ENCODE peak calls at places on chromosomes 5 and 9, in six cellular contexts. Q is ELR; R is NCI-H1930; G is stomach; D is midbrain; B is activated naive CD4-positive, alpha-beta T cell. Y is an unnamed sample.

GRCh38 chr9:130535818-130536521 is 43.4 kb upstream of the FUBP3 start:
- DNase-seq in B (no peak), D (no peak), G (no peak), R (no peak), Q (peak), Y (no peak)

GRCh38 chr5:103224118-103224893 is 34.3 kb upstream of the MACIR start:
- DNase-seq in G (no peak), Q (peak), R (peak), B (no peak), D (peak), Y (peak)

GRCh38 chr9:137236936-137237421 is 4.1 kb upstream of the TUBB4B start:
- DNase-seq in Q (no peak), D (no peak), B (no peak), G (no peak), R (no peak), Y (no peak)

GRCh38 chr5:1818784-1819183 is 17.6 kb downstream of the NDUFS6 start:
- DNase-seq in R (no peak), D (no peak), B (no peak), Q (no peak), G (no peak), Y (no peak)

GRCh38 chr5:146051678-146052077 is 53.7 kb downstream of the PLAC8L1 start:
- DNase-seq in B (no peak), G (no peak), D (no peak), Q (peak), R (no peak), Y (no peak)

GRCh38 chr5:126263567-126264173 is 159.5 kb upstream of the GRAMD2B start:
- DNase-seq in R (no peak), B (no peak), G (no peak), D (no peak), Q (no peak), Y (no peak)

GRCh38 chr9:13971910-13972655 is 341.9 kb downstream of the NFIB start:
- DNase-seq in B (no peak), G (no peak), Q (no peak), D (peak), R (no peak), Y (no peak)

GRCh38 chr5:119860463-119860862 is 231.1 kb downstream of the FAM170A start:
- DNase-seq in D (no peak), Q (no peak), R (no peak), G (no peak), B (no peak), Y (no peak)

GRCh38 chr5:5398046-5398445 is 24.4 kb upstream of the ICE1 start:
- DNase-seq in B (no peak), R (no peak), D (no peak), G (no peak), Q (no peak), Y (no peak)

GRCh38 chr5:1171340-1171941 is 30.0 kb upstream of the SLC6A19 start:
- DNase-seq in G (no peak), Q (peak), D (no peak), B (no peak), R (no peak), Y (no peak)

GRCh38 chr5:9343146-9343850 is 202.6 kb downstream of the SEMA5A start:
- DNase-seq in R (no peak), G (no peak), D (no peak), B (no peak), Q (peak), Y (no peak)

GRCh38 chr9:129387822-129388221 is 209.8 kb upstream of the IER5L start:
- DNase-seq in B (no peak), G (no peak), R (no peak), Q (no peak), D (no peak), Y (no peak)

GRCh38 chr9:19114680-19115270 is 12.1 kb upstream of the HAUS6 start:
- DNase-seq in G (no peak), B (no peak), Q (peak), D (no peak), R (no peak), Y (no peak)

GRCh38 chr9:97978706-97979105 is 4.4 kb upstream of the ANP32B start:
- DNase-seq in B (no peak), R (no peak), Q (no peak), D (peak), G (no peak), Y (no peak)

GRCh38 chr5:10364186-10364689 is 10.7 kb downstream of the MARCHF6 start:
- DNase-seq in D (no peak), G (no peak), B (no peak), R (no peak), Q (peak), Y (no peak)

GRCh38 chr9:81686614-81687520 is 2.5 kb downstream of the TLE1 start:
- DNase-seq in G (peak), B (peak), R (peak), Q (peak), D (peak), Y (peak)

GRCh38 chr9:134375430-134376385 is 49.5 kb downstream of the RXRA start:
- DNase-seq in Q (no peak), G (no peak), B (no peak), R (no peak), D (peak), Y (no peak)

GRCh38 chr9:93125331-93125894 is 8.6 kb downstream of the NINJ1 start:
- DNase-seq in Q (no peak), D (no peak), B (no peak), R (no peak), G (no peak), Y (peak)

GRCh38 chr9:112158629-112159228 is 16.4 kb downstream of the SUSD1 start:
- DNase-seq in Q (no peak), D (no peak), G (no peak), B (no peak), R (no peak), Y (no peak)

GRCh38 chr5:178069909-178070308 is 43.4 kb upstream of the N4BP3 start:
- DNase-seq in G (no peak), D (no peak), Q (peak), B (no peak), R (no peak), Y (peak)

GRCh38 chr5:102922111-102922510 is 167.0 kb downstream of the PAM start:
- DNase-seq in Q (no peak), B (no peak), R (no peak), G (no peak), D (no peak), Y (no peak)

GRCh38 chr9:135587658-135588057 is 26.1 kb downstream of the PAEP start:
- DNase-seq in R (no peak), B (no peak), G (no peak), D (no peak), Q (no peak), Y (no peak)